ENCODE peak calls at places on chromosomes 16 and 17, in nine cellular contexts. One of them, this sample, is unnamed.

GRCh38 chr17:81517339-81518112 is 4.9 kb upstream of the ACTG1 start:
- DNase-seq in left cardiac atrium: peak; percentile 34
- DNase-seq in NCI-H69: no peak
- DNase-seq in GM20000: peak; percentile 92
- DNase-seq in activated T-cell treated with anti-CD3 and anti-CD28 coated beads, Interleukin-2, amount 50 U/mL, for 1 hour: no peak
- DNase-seq in activated CD4-positive, alpha-beta T cell treated with anti-CD3 and anti-CD28 coated beads for 1 hour: no peak
- DNase-seq in GM04503: no peak
- DNase-seq in LNCaP clone FGC: no peak
- DNase-seq in nephron progenitor cell: peak; percentile 36
- DNase-seq in this sample: peak; percentile 60

GRCh38 chr16:51388516-51388951 is 237.5 kb upstream of the SALL1 start:
- DNase-seq in left cardiac atrium: no peak
- DNase-seq in NCI-H69: no peak
- DNase-seq in GM20000: no peak
- DNase-seq in activated T-cell treated with anti-CD3 and anti-CD28 coated beads, Interleukin-2, amount 50 U/mL, for 1 hour: no peak
- DNase-seq in activated CD4-positive, alpha-beta T cell treated with anti-CD3 and anti-CD28 coated beads for 1 hour: no peak
- DNase-seq in GM04503: no peak
- DNase-seq in LNCaP clone FGC: no peak
- DNase-seq in nephron progenitor cell: no peak
- DNase-seq in this sample: no peak

GRCh38 chr17:48544356-48545021 is 420 bp downstream of the HOXB2 start:
- DNase-seq in left cardiac atrium: peak; percentile 86
- DNase-seq in NCI-H69: peak; percentile 80
- DNase-seq in GM20000: peak; percentile 73
- DNase-seq in activated T-cell treated with anti-CD3 and anti-CD28 coated beads, Interleukin-2, amount 50 U/mL, for 1 hour: peak; percentile 52
- DNase-seq in activated CD4-positive, alpha-beta T cell treated with anti-CD3 and anti-CD28 coated beads for 1 hour: no peak
- DNase-seq in GM04503: peak; percentile 70
- DNase-seq in LNCaP clone FGC: no peak
- DNase-seq in nephron progenitor cell: peak; percentile 80
- DNase-seq in this sample: peak; percentile 95

GRCh38 chr17:313911-314613 is 38.5 kb downstream of the RPH3AL start:
- DNase-seq in left cardiac atrium: no peak
- DNase-seq in NCI-H69: no peak
- DNase-seq in GM20000: no peak
- DNase-seq in activated T-cell treated with anti-CD3 and anti-CD28 coated beads, Interleukin-2, amount 50 U/mL, for 1 hour: no peak
- DNase-seq in activated CD4-positive, alpha-beta T cell treated with anti-CD3 and anti-CD28 coated beads for 1 hour: no peak
- DNase-seq in GM04503: no peak
- DNase-seq in LNCaP clone FGC: no peak
- DNase-seq in nephron progenitor cell: no peak
- DNase-seq in this sample: no peak

GRCh38 chr16:81710596-81710995 is 68.5 kb upstream of the PLCG2 start:
- DNase-seq in left cardiac atrium: no peak
- DNase-seq in NCI-H69: no peak
- DNase-seq in GM20000: no peak
- DNase-seq in activated T-cell treated with anti-CD3 and anti-CD28 coated beads, Interleukin-2, amount 50 U/mL, for 1 hour: no peak
- DNase-seq in activated CD4-positive, alpha-beta T cell treated with anti-CD3 and anti-CD28 coated beads for 1 hour: no peak
- DNase-seq in GM04503: no peak
- DNase-seq in LNCaP clone FGC: no peak
- DNase-seq in nephron progenitor cell: no peak
- DNase-seq in this sample: peak; percentile 55

GRCh38 chr17:260031-260791 is 78.8 kb upstream of the DOC2B start:
- DNase-seq in left cardiac atrium: peak; percentile 13
- DNase-seq in NCI-H69: no peak
- DNase-seq in GM20000: no peak
- DNase-seq in activated T-cell treated with anti-CD3 and anti-CD28 coated beads, Interleukin-2, amount 50 U/mL, for 1 hour: no peak
- DNase-seq in activated CD4-positive, alpha-beta T cell treated with anti-CD3 and anti-CD28 coated beads for 1 hour: no peak
- DNase-seq in GM04503: no peak
- DNase-seq in LNCaP clone FGC: no peak
- DNase-seq in nephron progenitor cell: no peak
- DNase-seq in this sample: peak; percentile 85

GRCh38 chr17:12983986-12984932 is 33.6 kb downstream of the ELAC2 start:
- DNase-seq in left cardiac atrium: peak; percentile 80
- DNase-seq in NCI-H69: peak; percentile 3
- DNase-seq in GM20000: no peak
- DNase-seq in activated T-cell treated with anti-CD3 and anti-CD28 coated beads, Interleukin-2, amount 50 U/mL, for 1 hour: no peak
- DNase-seq in activated CD4-positive, alpha-beta T cell treated with anti-CD3 and anti-CD28 coated beads for 1 hour: no peak
- DNase-seq in GM04503: peak; percentile 93
- DNase-seq in LNCaP clone FGC: no peak
- DNase-seq in nephron progenitor cell: no peak
- DNase-seq in this sample: no peak

GRCh38 chr17:57465551-57465950 is 209.2 kb downstream of the MSI2 start:
- DNase-seq in left cardiac atrium: no peak
- DNase-seq in NCI-H69: no peak
- DNase-seq in GM20000: no peak
- DNase-seq in activated T-cell treated with anti-CD3 and anti-CD28 coated beads, Interleukin-2, amount 50 U/mL, for 1 hour: no peak
- DNase-seq in activated CD4-positive, alpha-beta T cell treated with anti-CD3 and anti-CD28 coated beads for 1 hour: no peak
- DNase-seq in GM04503: no peak
- DNase-seq in LNCaP clone FGC: no peak
- DNase-seq in nephron progenitor cell: no peak
- DNase-seq in this sample: peak; percentile 40

GRCh38 chr17:41695954-41696720 is 7.5 kb downstream of the EIF1 start:
- DNase-seq in left cardiac atrium: peak; percentile 61
- DNase-seq in NCI-H69: peak; percentile 89
- DNase-seq in GM20000: peak; percentile 78
- DNase-seq in activated T-cell treated with anti-CD3 and anti-CD28 coated beads, Interleukin-2, amount 50 U/mL, for 1 hour: peak; percentile 59
- DNase-seq in activated CD4-positive, alpha-beta T cell treated with anti-CD3 and anti-CD28 coated beads for 1 hour: peak; percentile 55
- DNase-seq in GM04503: no peak
- DNase-seq in LNCaP clone FGC: peak; percentile 38
- DNase-seq in nephron progenitor cell: peak; percentile 77
- DNase-seq in this sample: peak; percentile 92

GRCh38 chr17:50564916-50565315 is 4.4 kb downstream of the CACNA1G start:
- DNase-seq in left cardiac atrium: peak; percentile 87
- DNase-seq in NCI-H69: peak; percentile 68
- DNase-seq in GM20000: no peak
- DNase-seq in activated T-cell treated with anti-CD3 and anti-CD28 coated beads, Interleukin-2, amount 50 U/mL, for 1 hour: no peak
- DNase-seq in activated CD4-positive, alpha-beta T cell treated with anti-CD3 and anti-CD28 coated beads for 1 hour: no peak
- DNase-seq in GM04503: peak; percentile 54
- DNase-seq in LNCaP clone FGC: no peak
- DNase-seq in nephron progenitor cell: no peak
- DNase-seq in this sample: peak; percentile 65

GRCh38 chr17:16969931-16970906 is 1.7 kb downstream of the TNFRSF13B start:
- DNase-seq in left cardiac atrium: no peak
- DNase-seq in NCI-H69: no peak
- DNase-seq in GM20000: no peak
- DNase-seq in activated T-cell treated with anti-CD3 and anti-CD28 coated beads, Interleukin-2, amount 50 U/mL, for 1 hour: no peak
- DNase-seq in activated CD4-positive, alpha-beta T cell treated with anti-CD3 and anti-CD28 coated beads for 1 hour: no peak
- DNase-seq in GM04503: no peak
- DNase-seq in LNCaP clone FGC: no peak
- DNase-seq in nephron progenitor cell: no peak
- DNase-seq in this sample: no peak

GRCh38 chr17:28505986-28506665 is at the start of gene FOXN1:
- DNase-seq in left cardiac atrium: no peak
- DNase-seq in NCI-H69: peak; percentile 82
- DNase-seq in GM20000: no peak
- DNase-seq in activated T-cell treated with anti-CD3 and anti-CD28 coated beads, Interleukin-2, amount 50 U/mL, for 1 hour: no peak
- DNase-seq in activated CD4-positive, alpha-beta T cell treated with anti-CD3 and anti-CD28 coated beads for 1 hour: no peak
- DNase-seq in GM04503: no peak
- DNase-seq in LNCaP clone FGC: no peak
- DNase-seq in nephron progenitor cell: no peak
- DNase-seq in this sample: no peak

GRCh38 chr17:4839965-4840892 is 7.1 kb downstream of the MINK1 start:
- DNase-seq in left cardiac atrium: no peak
- DNase-seq in NCI-H69: no peak
- DNase-seq in GM20000: no peak
- DNase-seq in activated T-cell treated with anti-CD3 and anti-CD28 coated beads, Interleukin-2, amount 50 U/mL, for 1 hour: no peak
- DNase-seq in activated CD4-positive, alpha-beta T cell treated with anti-CD3 and anti-CD28 coated beads for 1 hour: no peak
- DNase-seq in GM04503: no peak
- DNase-seq in LNCaP clone FGC: no peak
- DNase-seq in nephron progenitor cell: no peak
- DNase-seq in this sample: no peak

GRCh38 chr16:29710227-29711219 is 31.5 kb downstream of the QPRT start:
- DNase-seq in left cardiac atrium: no peak
- DNase-seq in NCI-H69: peak; percentile 48
- DNase-seq in GM20000: peak; percentile 66
- DNase-seq in activated T-cell treated with anti-CD3 and anti-CD28 coated beads, Interleukin-2, amount 50 U/mL, for 1 hour: no peak
- DNase-seq in activated CD4-positive, alpha-beta T cell treated with anti-CD3 and anti-CD28 coated beads for 1 hour: no peak
- DNase-seq in GM04503: peak; percentile 33
- DNase-seq in LNCaP clone FGC: no peak
- DNase-seq in nephron progenitor cell: peak; percentile 11
- DNase-seq in this sample: peak; percentile 83

This sample was measured in left kidney.